ENCODE peak calls at places on chromosomes 5 and 9, in nine cellular contexts. I, W, Y, G, F, Q, X, R and A are unnamed samples. For H3K9me3 and H3K4me1, the result is how much of the 10 kb centered on the place peaks cover.

GRCh38 chr5:138573949-138574670 is 1.1 kb downstream of the HSPA9 start:
- DNase-seq in I (no peak), W (no peak), Y (no peak), G (no peak), F (no peak), Q (no peak), X (peak), R (no peak), A (no peak)

GRCh38 chr5:121109817-121110216 is 645.7 kb downstream of the PRR16 start:
- DNase-seq in I (no peak), W (no peak), Y (no peak), G (no peak), F (no peak), Q (no peak), X (no peak), R (no peak), A (no peak)

GRCh38 chr5:57408714-57409113 is 73.9 kb downstream of the ACTBL2 start:
- DNase-seq in I (no peak), W (peak), Y (no peak), G (no peak), F (no peak), Q (no peak), X (peak), R (no peak), A (no peak)

GRCh38 chr9:97564291-97565175 is 63.1 kb downstream of the TMOD1 start:
- DNase-seq in I (no peak), W (peak), Y (no peak), G (peak), F (no peak), Q (peak), X (peak), R (no peak), A (peak)

GRCh38 chr9:130884111-130884531 is 12.5 kb downstream of the QRFP start:
- DNase-seq in I (no peak), W (no peak), Y (peak), G (no peak), F (no peak), Q (no peak), X (no peak), R (peak), A (no peak)

GRCh38 chr5:40494631-40495030 is 185.1 kb upstream of the PTGER4 start:
- DNase-seq in I (no peak), W (no peak), Y (no peak), G (no peak), F (no peak), Q (no peak), X (no peak), R (no peak), A (no peak)

GRCh38 chr9:91331849-91332248 is 29.9 kb downstream of the AUH start:
- DNase-seq in I (no peak), W (no peak), Y (no peak), G (no peak), F (no peak), Q (no peak), X (no peak), R (no peak), A (no peak)

GRCh38 chr5:36373527-36374086 is 71.9 kb upstream of the RANBP3L start:
- DNase-seq in I (no peak), W (peak), Y (peak), G (peak), F (no peak), Q (peak), X (peak), R (peak), A (no peak)

GRCh38 chr5:140073296-140073695 is 30.2 kb upstream of the NRG2 start:
- DNase-seq in I (no peak), W (peak), Y (no peak), G (no peak), F (no peak), Q (no peak), X (peak), R (no peak), A (peak)

GRCh38 chr9:134589748-134590147 is 51.9 kb upstream of the COL5A1 start:
- DNase-seq in I (no peak), W (no peak), Y (no peak), G (peak), F (no peak), Q (no peak), X (no peak), R (no peak), A (no peak)

GRCh38 chr5:149310947-149311675 is 34.2 kb upstream of the GRPEL2 start:
- DNase-seq in I (no peak), W (peak), Y (no peak), G (no peak), F (no peak), Q (no peak), X (peak), R (no peak), A (peak)

GRCh38 chr5:151023651-151024050 is 3.3 kb downstream of the GPX3 start:
- DNase-seq in I (no peak), W (peak), Y (peak), G (peak), F (no peak), Q (no peak), X (no peak), R (no peak), A (no peak)

GRCh38 chr5:72394688-72395087 is 74.5 kb downstream of the PTCD2 start:
- DNase-seq in I (no peak), W (peak), Y (no peak), G (no peak), F (no peak), Q (no peak), X (no peak), R (no peak), A (peak)

GRCh38 chr5:135724475-135725065 is 109.9 kb upstream of the SLC25A48 start:
- DNase-seq in I (no peak), W (no peak), Y (no peak), G (no peak), F (no peak), Q (no peak), X (no peak), R (no peak), A (no peak)

GRCh38 chr9:83596899-83597504 is 25.9 kb upstream of the IDNK start:
- DNase-seq in I (peak), W (peak), Y (no peak), G (peak), F (no peak), Q (no peak), X (no peak), R (no peak), A (peak)

GRCh38 chr5:107135391-107135790 is 535.3 kb downstream of the EFNA5 start:
- DNase-seq in I (no peak), W (peak), Y (no peak), G (no peak), F (no peak), Q (no peak), X (peak), R (no peak), A (no peak)

GRCh38 chr9:27537027-27537435 is 7.4 kb upstream of the MOB3B start:
- DNase-seq in I (no peak), W (no peak), Y (no peak), G (no peak), F (no peak), Q (no peak), X (no peak), R (no peak), A (no peak)

GRCh38 chr5:172484664-172485063 is 30.3 kb upstream of the SH3PXD2B start:
- DNase-seq in I (no peak), W (no peak), Y (no peak), G (no peak), F (no peak), Q (no peak), X (no peak), R (no peak), A (no peak)

GRCh38 chr5:141303756-141304155 is at the start of gene SLC25A2:
- DNase-seq in I (no peak), W (no peak), Y (no peak), G (no peak), F (no peak), Q (no peak), X (no peak), R (no peak), A (no peak)

GRCh38 chr5:141306630-141307029 is 2.8 kb upstream of the SLC25A2 start:
- DNase-seq in I (no peak), W (no peak), Y (no peak), G (no peak), F (no peak), Q (no peak), X (no peak), R (no peak), A (no peak)
- H3K9me3 ChIP-seq in I (under half), W (under half), Y (half or more), G (under half), F (under half), Q (half or more), X (under half), R (under half), A (under half)

DNA sequence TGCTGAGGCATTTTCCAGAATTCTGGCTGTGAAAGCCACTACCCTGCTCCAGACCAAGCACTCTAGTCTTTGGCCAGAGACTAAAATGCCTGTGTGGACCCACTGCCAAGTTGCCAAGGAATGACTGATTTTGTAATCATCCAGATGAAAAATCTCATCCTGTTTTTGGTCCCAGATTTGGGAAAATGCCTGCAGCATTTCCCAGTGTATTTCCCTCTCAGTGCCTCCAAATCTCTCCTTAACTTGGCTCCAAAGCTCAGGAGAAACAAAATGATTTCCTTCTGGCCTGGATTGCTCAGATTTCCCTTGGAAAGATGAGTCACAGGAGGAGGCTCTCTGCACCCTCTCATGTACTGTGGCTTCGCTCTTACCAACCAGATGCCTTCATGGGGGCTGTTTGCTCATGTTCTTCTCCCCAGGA is 335.2 kb upstream of the TARS1 start:
- DNase-seq in I (no peak), W (peak), Y (no peak), G (no peak), F (no peak), Q (no peak), X (peak), R (no peak), A (no peak)
- H3K4me3 ChIP-seq in I (no peak), W (no peak), Y (no peak), G (no peak), F (no peak), Q (no peak), X (no peak), R (no peak), A (no peak)

DNA sequence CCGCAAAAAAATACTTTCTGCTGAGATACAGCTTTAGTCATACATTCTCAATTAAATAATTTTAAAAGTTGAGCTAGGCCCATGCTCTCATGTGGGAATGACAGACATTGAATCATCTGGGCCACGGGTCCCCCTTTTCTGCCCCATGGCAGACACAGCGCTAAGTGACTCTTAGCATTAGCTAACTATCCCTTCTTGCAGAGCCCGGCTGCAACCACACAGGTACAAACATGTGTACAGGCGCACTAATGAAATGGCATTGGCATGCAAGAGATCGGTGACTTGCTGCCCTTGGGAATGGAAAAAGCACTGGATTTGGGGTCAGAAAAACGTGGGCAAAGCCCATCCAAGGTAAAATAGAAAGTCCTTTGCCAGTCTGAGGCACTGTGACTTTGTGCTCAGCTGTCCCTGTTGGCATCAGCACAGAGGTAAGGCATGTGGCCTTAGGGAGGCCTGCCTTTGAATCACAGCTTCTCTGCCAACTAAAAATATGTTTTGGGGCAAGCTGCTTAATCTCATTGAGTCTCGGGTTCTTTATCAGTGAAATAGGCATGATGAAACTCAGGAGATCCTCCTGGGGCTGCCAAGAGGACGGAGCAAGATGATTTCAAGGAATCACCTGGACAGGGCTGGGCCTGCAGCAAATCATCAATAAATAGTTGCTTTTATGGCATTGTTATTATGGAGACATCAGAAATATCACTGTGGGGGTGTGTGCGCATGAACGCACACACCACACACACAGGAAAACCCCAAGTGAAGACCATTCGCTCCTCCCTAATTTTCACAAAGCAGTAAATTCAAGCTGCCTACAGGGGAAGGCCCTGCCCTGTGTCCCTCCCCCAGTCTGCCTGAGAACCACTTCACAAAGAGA is 54.2 kb downstream of the WHRN start:
- DNase-seq in I (no peak), W (no peak), Y (no peak), G (peak), F (no peak), Q (no peak), X (no peak), R (no peak), A (no peak)
- H3K4me1 ChIP-seq in I (under half), W (under half), Y (under half), G (under half), F (under half), Q (under half), X (under half), R (under half), A (under half)

GRCh38 chr5:53691014-53691413 is 130.6 kb downstream of the NDUFS4 start:
- DNase-seq in I (no peak), W (no peak), Y (no peak), G (no peak), F (no peak), Q (no peak), X (no peak), R (no peak), A (no peak)
- H3K9me3 ChIP-seq in I (under half), W (under half), Y (under half), G (under half), F (under half), Q (under half), X (under half), R (under half), A (under half)

GRCh38 chr5:175589714-175590113 is 68.2 kb upstream of the HRH2 start:
- DNase-seq in I (no peak), W (no peak), Y (no peak), G (no peak), F (no peak), Q (no peak), X (no peak), R (no peak), A (no peak)
- H3K4me3 ChIP-seq in I (no peak), W (no peak), Y (no peak), G (no peak), F (no peak), Q (no peak), X (no peak), R (no peak), A (no peak)

GRCh38 chr5:143418140-143418866 is 14.8 kb upstream of the NR3C1 start:
- DNase-seq in I (no peak), W (no peak), Y (no peak), G (no peak), F (no peak), Q (no peak), X (no peak), R (no peak), A (no peak)

GRCh38 chr5:143412656-143413342 is 9.3 kb upstream of the NR3C1 start:
- DNase-seq in I (no peak), W (no peak), Y (no peak), G (no peak), F (no peak), Q (no peak), X (peak), R (no peak), A (no peak)

GRCh38 chr5:143417503-143418139 is 14.1 kb upstream of the NR3C1 start:
- DNase-seq in I (no peak), W (no peak), Y (no peak), G (no peak), F (no peak), Q (no peak), X (no peak), R (no peak), A (no peak)

GRCh38 chr5:143413964-143414669 is 10.6 kb upstream of the NR3C1 start:
- DNase-seq in I (no peak), W (no peak), Y (no peak), G (no peak), F (no peak), Q (no peak), X (no peak), R (no peak), A (no peak)

DNA sequence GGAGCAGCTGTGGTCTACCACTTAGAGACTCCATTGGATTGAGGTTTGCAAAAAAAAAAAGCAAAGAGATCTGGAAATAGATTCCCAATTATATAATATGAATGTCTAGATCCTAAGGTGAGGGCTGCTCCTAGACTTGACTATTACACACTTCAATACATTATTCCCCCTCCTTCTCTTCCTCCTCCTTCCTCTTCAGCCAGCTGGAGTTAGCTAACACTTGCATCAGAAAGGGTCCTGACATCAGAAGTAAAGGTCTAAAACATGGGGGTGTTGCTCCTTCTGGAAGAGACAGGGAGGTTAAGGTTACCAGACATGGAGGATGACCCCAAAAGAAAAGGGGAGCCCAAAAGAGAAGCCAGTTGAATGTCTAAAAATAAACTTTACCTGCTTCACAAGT is 12.9 kb upstream of the NR3C1 start:
- DNase-seq in I (no peak), W (no peak), Y (no peak), G (no peak), F (no peak), Q (no peak), X (no peak), R (no peak), A (no peak)
- H3K4me1 ChIP-seq in I (under half), W (under half), Y (under half), G (under half), F (under half), Q (under half), X (under half), R (under half), A (under half)

GRCh38 chr5:171315925-171316257 is 6.8 kb downstream of the TLX3 start:
- DNase-seq in I (no peak), W (no peak), Y (no peak), G (no peak), F (no peak), Q (no peak), X (no peak), R (no peak), A (no peak)

GRCh38 chr5:171316258-171317121 is 7.4 kb downstream of the TLX3 start:
- DNase-seq in I (no peak), W (no peak), Y (no peak), G (no peak), F (no peak), Q (no peak), X (peak), R (no peak), A (no peak)

GRCh38 chr5:171317225-171317624 is 8.2 kb downstream of the TLX3 start:
- DNase-seq in I (no peak), W (no peak), Y (no peak), G (peak), F (no peak), Q (no peak), X (no peak), R (no peak), A (no peak)

GRCh38 chr5:171314728-171315385 is 5.8 kb downstream of the TLX3 start:
- DNase-seq in I (no peak), W (peak), Y (no peak), G (no peak), F (no peak), Q (no peak), X (no peak), R (no peak), A (no peak)

GRCh38 chr5:171315386-171315891 is 6.4 kb downstream of the TLX3 start:
- DNase-seq in I (no peak), W (no peak), Y (no peak), G (no peak), F (no peak), Q (no peak), X (no peak), R (no peak), A (no peak)
- H3K9me3 ChIP-seq in I (under half), W (under half), Y (under half), G (under half), F (under half), Q (under half), X (under half), R (under half), A (under half)

GRCh38 chr5:31853398-31854135 is 214.6 kb downstream of the PDZD2 start:
- DNase-seq in I (no peak), W (no peak), Y (no peak), G (no peak), F (no peak), Q (no peak), X (no peak), R (no peak), A (no peak)

GRCh38 chr5:31851290-31851689 is 212.4 kb downstream of the PDZD2 start:
- DNase-seq in I (no peak), W (no peak), Y (no peak), G (no peak), F (no peak), Q (no peak), X (no peak), R (no peak), A (no peak)

GRCh38 chr5:31855527-31855862 is 216.6 kb downstream of the PDZD2 start:
- DNase-seq in I (no peak), W (no peak), Y (no peak), G (no peak), F (no peak), Q (no peak), X (no peak), R (no peak), A (no peak)

GRCh38 chr5:31854181-31854624 is 215.3 kb downstream of the PDZD2 start:
- DNase-seq in I (no peak), W (peak), Y (no peak), G (no peak), F (no peak), Q (no peak), X (peak), R (peak), A (no peak)

GRCh38 chr5:31854625-31855526 is 215.9 kb downstream of the PDZD2 start:
- DNase-seq in I (no peak), W (peak), Y (no peak), G (no peak), F (no peak), Q (peak), X (no peak), R (peak), A (peak)
- H3K4me3 ChIP-seq in I (peak), W (peak), Y (no peak), G (peak), F (peak), Q (peak), X (peak), R (peak), A (peak)

DNA sequence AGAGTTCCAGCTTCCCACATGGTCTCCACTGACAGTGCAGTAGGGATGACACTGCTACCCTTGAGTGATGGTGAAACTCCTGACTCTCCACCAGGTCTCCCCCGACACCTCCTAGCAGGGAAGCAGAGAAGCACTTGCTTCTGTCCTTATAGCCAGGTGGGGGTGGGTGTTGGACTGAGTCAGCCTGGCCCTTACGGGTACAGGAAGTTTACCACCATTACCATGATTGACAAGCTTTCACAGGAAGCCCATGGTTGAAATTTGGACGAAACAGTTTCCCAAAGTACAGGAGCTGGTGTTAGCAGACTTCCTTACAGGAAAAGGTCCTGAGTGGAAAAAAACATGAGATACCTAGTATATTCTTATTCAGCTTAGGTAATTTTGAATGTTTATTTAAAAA is 3.1 kb upstream of the FBXL7 start:
- DNase-seq in I (no peak), W (no peak), Y (no peak), G (no peak), F (no peak), Q (no peak), X (no peak), R (no peak), A (no peak)
- H3K4me1 ChIP-seq in I (under half), W (under half), Y (under half), G (under half), F (under half), Q (under half), X (under half), R (under half), A (under half)